ENCODE peak calls at places on chromosome 22, in five cellular contexts. One of them, this sample, is unnamed.

GRCh38 chr22:27150530-27150909 is 493.1 kb downstream of the MIAT start:
- DNase-seq in EL: no peak
- DNase-seq in T-cell: no peak
- DNase-seq in RPMI7951: peak; percentile 39
- DNase-seq in A172: no peak
- DNase-seq in this sample: peak; percentile 30

GRCh38 chr22:32788884-32789624 is 12.5 kb upstream of the TIMP3 start:
- DNase-seq in EL: peak; percentile 65
- DNase-seq in T-cell: no peak
- DNase-seq in RPMI7951: no peak
- DNase-seq in A172: no peak
- DNase-seq in this sample: no peak

GRCh38 chr22:49571326-49571725 is 256.3 kb downstream of the BRD1 start:
- DNase-seq in EL: no peak
- DNase-seq in T-cell: no peak
- DNase-seq in RPMI7951: no peak
- DNase-seq in A172: no peak
- DNase-seq in this sample: no peak

GRCh38 chr22:30078320-30079311 is 1.6 kb upstream of the HORMAD2 start:
- DNase-seq in EL: no peak
- DNase-seq in T-cell: no peak
- DNase-seq in RPMI7951: no peak
- DNase-seq in A172: no peak
- DNase-seq in this sample: no peak

GRCh38 chr22:50697667-50698506 is 25.3 kb downstream of the SHANK3 start:
- DNase-seq in EL: no peak
- DNase-seq in T-cell: no peak
- DNase-seq in RPMI7951: no peak
- DNase-seq in A172: no peak
- DNase-seq in this sample: no peak

GRCh38 chr22:32142600-32142999 is 16.5 kb downstream of the C22orf42 start:
- DNase-seq in EL: no peak
- DNase-seq in T-cell: no peak
- DNase-seq in RPMI7951: no peak
- DNase-seq in A172: no peak
- DNase-seq in this sample: no peak

GRCh38 chr22:48849963-48850657 is 977.6 kb downstream of the BRD1 start:
- DNase-seq in EL: no peak
- DNase-seq in T-cell: no peak
- DNase-seq in RPMI7951: no peak
- DNase-seq in A172: no peak
- DNase-seq in this sample: no peak

GRCh38 chr22:46150615-46151423 is 493 bp downstream of the PPARA start:
- DNase-seq in EL: no peak
- DNase-seq in T-cell: peak; percentile 33
- DNase-seq in RPMI7951: peak; percentile 9
- DNase-seq in A172: no peak
- DNase-seq in this sample: no peak

GRCh38 chr22:47129902-47130301 is 367.5 kb downstream of the TBC1D22A start:
- DNase-seq in EL: no peak
- DNase-seq in T-cell: no peak
- DNase-seq in RPMI7951: no peak
- DNase-seq in A172: peak; percentile 18
- DNase-seq in this sample: no peak

GRCh38 chr22:31872209-31872608 is 72.1 kb upstream of the YWHAH start:
- DNase-seq in EL: no peak
- DNase-seq in T-cell: no peak
- DNase-seq in RPMI7951: no peak
- DNase-seq in A172: no peak
- DNase-seq in this sample: no peak

GRCh38 chr22:24146791-24147353 is 34.4 kb upstream of the SUSD2 start:
- DNase-seq in EL: peak; percentile 81
- DNase-seq in T-cell: no peak
- DNase-seq in RPMI7951: peak; percentile 72
- DNase-seq in A172: peak; percentile 66
- DNase-seq in this sample: no peak

GRCh38 chr22:45565973-45566372 is 63.3 kb downstream of the FBLN1 start:
- DNase-seq in EL: no peak
- DNase-seq in T-cell: no peak
- DNase-seq in RPMI7951: no peak
- DNase-seq in A172: no peak
- DNase-seq in this sample: no peak

GRCh38 chr22:35958334-35958733 is 70.3 kb downstream of the RBFOX2 start:
- DNase-seq in EL: no peak
- DNase-seq in T-cell: no peak
- DNase-seq in RPMI7951: no peak
- DNase-seq in A172: no peak
- DNase-seq in this sample: no peak

GRCh38 chr22:30763815-30764686 is 69.4 kb downstream of the OSBP2 start:
- DNase-seq in EL: peak; percentile 78
- DNase-seq in T-cell: no peak
- DNase-seq in RPMI7951: peak; percentile 66
- DNase-seq in A172: peak; percentile 58
- DNase-seq in this sample: peak; percentile 69

GRCh38 chr22:48098936-48099245 is 1336.4 kb downstream of the TBC1D22A start:
- DNase-seq in EL: no peak
- DNase-seq in T-cell: no peak
- DNase-seq in RPMI7951: no peak
- DNase-seq in A172: no peak
- DNase-seq in this sample: no peak

GRCh38 chr22:41217553-41218157 is 12.5 kb downstream of the L3MBTL2 start:
- DNase-seq in EL: peak; percentile 61
- DNase-seq in T-cell: no peak
- DNase-seq in RPMI7951: peak; percentile 58
- DNase-seq in A172: peak; percentile 52
- DNase-seq in this sample: peak; percentile 80

GRCh38 chr22:46068908-46069481 is 81.3 kb upstream of the PPARA start:
- DNase-seq in EL: peak; percentile 94
- DNase-seq in T-cell: no peak
- DNase-seq in RPMI7951: peak; percentile 89
- DNase-seq in A172: peak; percentile 54
- DNase-seq in this sample: no peak

GRCh38 chr22:19821523-19822300 is 33.0 kb downstream of the GNB1L start:
- DNase-seq in EL: no peak
- DNase-seq in T-cell: no peak
- DNase-seq in RPMI7951: no peak
- DNase-seq in A172: no peak
- DNase-seq in this sample: no peak

This sample was measured in NCI-H1092 treated with DMSO at 0.1 percent for 48 hours.